ENCODE peak calls at places on chromosomes 4 and X, in seven cellular contexts. J, M, S, Q, A, K and W are unnamed samples.

GRCh38 chr4:98987720-98988119 is 7.8 kb upstream of the METAP1 start:
- DNase-seq in M (no peak), K (no peak), A (no peak), Q (no peak), J (no peak), S (no peak), W (no peak)

GRCh38 chr4:66108898-66109297 is 438.6 kb upstream of the EPHA5 start:
- DNase-seq in S (no peak), K (no peak), J (no peak), A (no peak), Q (no peak), M (no peak), W (no peak)

GRCh38 chrX:38154340-38154739 is 66.3 kb downstream of the SRPX start:
- DNase-seq in K (no peak), M (no peak), A (no peak), Q (no peak), J (no peak), S (no peak), W (no peak)

GRCh38 chr4:3789587-3789986 is 23.4 kb downstream of the ADRA2C start:
- DNase-seq in A (no peak), J (no peak), M (no peak), K (no peak), Q (no peak), S (no peak), W (no peak)

GRCh38 chr4:73447701-73448100 is 11.7 kb downstream of the AFP start:
- DNase-seq in S (no peak), M (no peak), A (no peak), K (no peak), Q (no peak), J (peak), W (no peak)

GRCh38 chr4:41465135-41465761 is 72.7 kb upstream of the LIMCH1 start:
- DNase-seq in Q (no peak), K (no peak), A (no peak), J (no peak), M (no peak), S (no peak), W (no peak)

GRCh38 chr4:3307891-3308575 is 15.2 kb downstream of the RGS12 start:
- DNase-seq in A (no peak), S (no peak), J (no peak), K (no peak), Q (no peak), M (no peak), W (no peak)

GRCh38 chr4:105895609-105896460 is 564 bp downstream of the NPNT start:
- DNase-seq in M (peak), J (no peak), A (no peak), S (no peak), K (no peak), Q (peak), W (peak)

GRCh38 chrX:7972586-7972985 is 45.4 kb upstream of the PNPLA4 start:
- DNase-seq in J (no peak), Q (no peak), M (no peak), S (no peak), A (no peak), K (no peak), W (peak)

GRCh38 chrX:113512700-113513395 is 672.2 kb upstream of the AMOT start:
- DNase-seq in Q (no peak), K (no peak), M (no peak), A (no peak), S (no peak), J (peak), W (peak)

DNA sequence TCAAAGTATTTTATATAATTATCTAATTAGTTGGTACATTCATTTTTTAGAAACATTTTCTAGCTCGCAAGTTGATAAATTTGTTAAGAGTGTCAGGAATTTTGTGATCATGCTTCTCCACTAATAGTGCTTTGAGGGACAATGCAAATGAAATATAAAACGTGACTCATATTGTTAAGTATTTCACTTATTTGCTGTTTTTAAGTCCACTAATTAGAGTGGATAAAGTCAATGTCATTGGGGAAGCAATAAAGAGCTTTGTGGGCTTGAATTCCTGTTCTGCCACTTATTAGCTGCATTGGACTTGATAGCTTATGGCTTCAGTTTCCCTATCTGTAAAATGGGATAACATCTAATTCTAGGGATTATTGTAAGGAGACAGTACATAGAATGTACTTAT is 26.5 kb upstream of the ANAPC4 start:
- DNase-seq in Q (no peak), J (no peak), A (no peak), K (peak), S (no peak), M (no peak), W (no peak)
- H2AK5ac ChIP-seq in Q (no peak), J (no peak), A (no peak), K (no peak), S (no peak), M (no peak), W (no peak)

GRCh38 chr4:139857021-139857420 is 191.4 kb downstream of the MGST2 start:
- DNase-seq in A (no peak), M (no peak), K (peak), J (peak), S (no peak), Q (peak), W (peak)
- H2AK5ac ChIP-seq in A (no peak), M (no peak), K (no peak), J (no peak), S (no peak), Q (no peak), W (no peak)

GRCh38 chr4:80507077-80507476 is 171.5 kb downstream of the CFAP299 start:
- DNase-seq in J (no peak), K (no peak), Q (no peak), M (no peak), S (no peak), A (no peak), W (no peak)
- H2AK5ac ChIP-seq in J (no peak), K (no peak), Q (no peak), M (no peak), S (no peak), A (no peak), W (no peak)

DNA sequence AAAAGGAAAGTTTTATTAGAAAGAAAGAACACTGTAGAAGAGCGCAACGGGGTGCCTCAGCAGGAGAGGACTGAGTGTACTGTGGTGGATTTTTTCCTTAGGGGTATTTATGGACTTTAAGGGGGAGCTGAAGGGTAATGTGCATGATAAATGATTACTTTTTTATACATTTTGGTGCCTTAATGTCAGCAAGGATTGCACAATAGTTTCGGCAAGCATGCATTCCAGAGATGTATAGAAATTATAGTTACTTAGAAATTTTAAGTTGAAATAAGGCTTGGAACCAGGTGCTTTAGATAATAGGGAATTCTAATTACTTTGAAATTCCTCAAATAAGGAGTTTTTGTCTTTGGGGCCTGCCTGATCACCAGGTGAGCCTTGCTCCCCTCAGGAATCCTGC is 30.5 kb upstream of the SERPINA7 start:
- DNase-seq in M (no peak), K (no peak), Q (no peak), J (no peak), A (no peak), S (no peak), W (no peak)
- H2AK5ac ChIP-seq in M (no peak), K (no peak), Q (no peak), J (no peak), A (no peak), S (no peak), W (no peak)

GRCh38 chr4:141028024-141028529 is 105.2 kb downstream of the RNF150 start:
- DNase-seq in A (no peak), K (no peak), M (no peak), S (no peak), J (peak), Q (no peak), W (peak)
- H2AK5ac ChIP-seq in A (no peak), K (no peak), M (no peak), S (no peak), J (no peak), Q (no peak), W (no peak)

DNA sequence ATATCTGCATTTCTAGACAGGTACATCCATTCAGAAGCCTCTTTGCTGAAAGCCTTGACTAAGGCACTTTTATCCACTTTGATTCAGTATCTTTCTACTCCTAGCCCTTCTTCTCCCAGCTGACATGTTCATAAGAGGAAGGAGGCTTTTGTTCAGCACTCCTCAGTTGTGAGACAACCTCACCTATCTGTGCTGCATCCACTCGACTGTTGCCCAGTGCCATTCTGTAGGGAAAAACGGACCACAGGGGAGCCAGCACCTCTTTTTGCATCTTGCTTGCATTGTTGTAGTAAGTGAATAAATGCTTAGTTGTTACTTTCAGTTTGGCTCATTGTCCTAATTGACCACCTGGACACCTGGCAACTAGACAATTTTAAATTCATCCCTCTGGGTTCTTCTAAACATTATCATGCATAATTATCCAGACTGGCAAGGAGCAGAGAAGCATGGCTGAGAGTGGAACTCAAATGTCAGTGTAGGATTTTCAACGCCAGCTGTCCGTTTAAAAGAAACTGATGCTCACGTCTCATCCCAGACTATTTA is 83.8 kb upstream of the BOD1L1 start:
- DNase-seq in M (no peak), K (no peak), J (no peak), Q (no peak), S (no peak), A (no peak), W (no peak)
- H2AK5ac ChIP-seq in M (no peak), K (no peak), J (no peak), Q (no peak), S (no peak), A (no peak), W (no peak)

GRCh38 chrX:68659385-68659784 is 11.9 kb downstream of the STARD8 start:
- DNase-seq in A (no peak), J (no peak), Q (no peak), K (peak), S (no peak), M (no peak), W (no peak)
- H2AK5ac ChIP-seq in A (no peak), J (no peak), Q (no peak), K (no peak), S (no peak), M (no peak), W (no peak)